ENCODE peak calls at places on chromosomes 12 and 14, in nine cellular contexts. One of them, this sample, is unnamed.
A peak's percentile ranks its signal among the peaks of the same experiment; 100 is the strongest.

GRCh38 chr14:100679707-100680438 is 46.8 kb upstream of the DLK1 start:
- DNase-seq in GM12864: no peak
- DNase-seq in GM04504: peak; percentile 56
- DNase-seq in amniotic stem cell: peak; percentile 65
- DNase-seq in esophagus squamous epithelium: no peak
- DNase-seq in stimulated activated CD4-positive, alpha-beta T cell treated with anti-CD3 and anti-CD28 coated beads, Interleukin-1b, Interleukin-23, amount 100 ng/mL, for 4 hours: no peak
- DNase-seq in dermis microvascular lymphatic vessel endothelial cell: peak; percentile 10
- DNase-seq in endodermal cell: no peak
- DNase-seq in frontal cortex: no peak
- DNase-seq in this sample: no peak

GRCh38 chr12:91483471-91483985 is 300.9 kb upstream of the DCN start:
- DNase-seq in GM12864: no peak
- DNase-seq in GM04504: no peak
- DNase-seq in amniotic stem cell: no peak
- DNase-seq in esophagus squamous epithelium: no peak
- DNase-seq in stimulated activated CD4-positive, alpha-beta T cell treated with anti-CD3 and anti-CD28 coated beads, Interleukin-1b, Interleukin-23, amount 100 ng/mL, for 4 hours: no peak
- DNase-seq in dermis microvascular lymphatic vessel endothelial cell: no peak
- DNase-seq in endodermal cell: no peak
- DNase-seq in frontal cortex: no peak
- DNase-seq in this sample: no peak

GRCh38 chr14:81187832-81188522 is 32.8 kb downstream of the GTF2A1 start:
- DNase-seq in GM12864: no peak
- DNase-seq in GM04504: no peak
- DNase-seq in amniotic stem cell: no peak
- DNase-seq in esophagus squamous epithelium: no peak
- DNase-seq in stimulated activated CD4-positive, alpha-beta T cell treated with anti-CD3 and anti-CD28 coated beads, Interleukin-1b, Interleukin-23, amount 100 ng/mL, for 4 hours: no peak
- DNase-seq in dermis microvascular lymphatic vessel endothelial cell: no peak
- DNase-seq in endodermal cell: no peak
- DNase-seq in frontal cortex: no peak
- DNase-seq in this sample: no peak

GRCh38 chr14:61065671-61066070 is 84.6 kb downstream of the SLC38A6 start:
- DNase-seq in GM12864: no peak
- DNase-seq in GM04504: no peak
- DNase-seq in amniotic stem cell: no peak
- DNase-seq in esophagus squamous epithelium: no peak
- DNase-seq in stimulated activated CD4-positive, alpha-beta T cell treated with anti-CD3 and anti-CD28 coated beads, Interleukin-1b, Interleukin-23, amount 100 ng/mL, for 4 hours: no peak
- DNase-seq in dermis microvascular lymphatic vessel endothelial cell: no peak
- DNase-seq in endodermal cell: no peak
- DNase-seq in frontal cortex: no peak
- DNase-seq in this sample: no peak

GRCh38 chr12:75750950-75751349 is 239.5 kb upstream of the KRR1 start:
- DNase-seq in GM12864: no peak
- DNase-seq in GM04504: no peak
- DNase-seq in amniotic stem cell: peak; percentile 53
- DNase-seq in esophagus squamous epithelium: no peak
- DNase-seq in stimulated activated CD4-positive, alpha-beta T cell treated with anti-CD3 and anti-CD28 coated beads, Interleukin-1b, Interleukin-23, amount 100 ng/mL, for 4 hours: no peak
- DNase-seq in dermis microvascular lymphatic vessel endothelial cell: peak; percentile 19
- DNase-seq in endodermal cell: no peak
- DNase-seq in frontal cortex: no peak
- DNase-seq in this sample: no peak

GRCh38 chr12:92668739-92669138 is 34.0 kb upstream of the PLEKHG7 start:
- DNase-seq in GM12864: no peak
- DNase-seq in GM04504: no peak
- DNase-seq in amniotic stem cell: no peak
- DNase-seq in esophagus squamous epithelium: no peak
- DNase-seq in stimulated activated CD4-positive, alpha-beta T cell treated with anti-CD3 and anti-CD28 coated beads, Interleukin-1b, Interleukin-23, amount 100 ng/mL, for 4 hours: no peak
- DNase-seq in dermis microvascular lymphatic vessel endothelial cell: no peak
- DNase-seq in endodermal cell: no peak
- DNase-seq in frontal cortex: no peak
- DNase-seq in this sample: no peak

GRCh38 chr12:45124485-45125155 is 73.7 kb upstream of the DBX2 start:
- DNase-seq in GM12864: no peak
- DNase-seq in GM04504: no peak
- DNase-seq in amniotic stem cell: no peak
- DNase-seq in esophagus squamous epithelium: no peak
- DNase-seq in stimulated activated CD4-positive, alpha-beta T cell treated with anti-CD3 and anti-CD28 coated beads, Interleukin-1b, Interleukin-23, amount 100 ng/mL, for 4 hours: no peak
- DNase-seq in dermis microvascular lymphatic vessel endothelial cell: no peak
- DNase-seq in endodermal cell: no peak
- DNase-seq in frontal cortex: no peak
- DNase-seq in this sample: no peak

GRCh38 chr14:23556700-23557440 is 799 bp downstream of the THTPA start:
- DNase-seq in GM12864: no peak
- DNase-seq in GM04504: no peak
- DNase-seq in amniotic stem cell: no peak
- DNase-seq in esophagus squamous epithelium: no peak
- DNase-seq in stimulated activated CD4-positive, alpha-beta T cell treated with anti-CD3 and anti-CD28 coated beads, Interleukin-1b, Interleukin-23, amount 100 ng/mL, for 4 hours: no peak
- DNase-seq in dermis microvascular lymphatic vessel endothelial cell: no peak
- DNase-seq in endodermal cell: no peak
- DNase-seq in frontal cortex: no peak
- DNase-seq in this sample: no peak

GRCh38 chr14:92659765-92660561 is 88.5 kb downstream of the LGMN start:
- DNase-seq in GM12864: no peak
- DNase-seq in GM04504: no peak
- DNase-seq in amniotic stem cell: no peak
- DNase-seq in esophagus squamous epithelium: no peak
- DNase-seq in stimulated activated CD4-positive, alpha-beta T cell treated with anti-CD3 and anti-CD28 coated beads, Interleukin-1b, Interleukin-23, amount 100 ng/mL, for 4 hours: no peak
- DNase-seq in dermis microvascular lymphatic vessel endothelial cell: no peak
- DNase-seq in endodermal cell: no peak
- DNase-seq in frontal cortex: no peak
- DNase-seq in this sample: no peak

GRCh38 chr14:20610002-20610765 is 19.0 kb upstream of the RNASE12 start:
- DNase-seq in GM12864: no peak
- DNase-seq in GM04504: no peak
- DNase-seq in amniotic stem cell: peak; percentile 54
- DNase-seq in esophagus squamous epithelium: no peak
- DNase-seq in stimulated activated CD4-positive, alpha-beta T cell treated with anti-CD3 and anti-CD28 coated beads, Interleukin-1b, Interleukin-23, amount 100 ng/mL, for 4 hours: peak; percentile 73
- DNase-seq in dermis microvascular lymphatic vessel endothelial cell: peak; percentile 74
- DNase-seq in endodermal cell: peak; percentile 94
- DNase-seq in frontal cortex: peak; percentile 71
- DNase-seq in this sample: peak; percentile 73

GRCh38 chr12:96487634-96488033 is 1.7 kb upstream of the CFAP54 start:
- DNase-seq in GM12864: no peak
- DNase-seq in GM04504: no peak
- DNase-seq in amniotic stem cell: no peak
- DNase-seq in esophagus squamous epithelium: no peak
- DNase-seq in stimulated activated CD4-positive, alpha-beta T cell treated with anti-CD3 and anti-CD28 coated beads, Interleukin-1b, Interleukin-23, amount 100 ng/mL, for 4 hours: no peak
- DNase-seq in dermis microvascular lymphatic vessel endothelial cell: no peak
- DNase-seq in endodermal cell: no peak
- DNase-seq in frontal cortex: no peak
- DNase-seq in this sample: no peak

GRCh38 chr12:8127138-8127537 is 3.7 kb downstream of the CLEC4A start:
- DNase-seq in GM12864: no peak
- DNase-seq in GM04504: no peak
- DNase-seq in amniotic stem cell: no peak
- DNase-seq in esophagus squamous epithelium: no peak
- DNase-seq in stimulated activated CD4-positive, alpha-beta T cell treated with anti-CD3 and anti-CD28 coated beads, Interleukin-1b, Interleukin-23, amount 100 ng/mL, for 4 hours: no peak
- DNase-seq in dermis microvascular lymphatic vessel endothelial cell: no peak
- DNase-seq in endodermal cell: no peak
- DNase-seq in frontal cortex: no peak
- DNase-seq in this sample: peak; percentile 22

This sample was measured in CD4-positive, alpha-beta memory T cell.